ENCODE peak calls at places on chromosome 19, in four cellular contexts. T, Y, E and A are unnamed samples.

GRCh38 chr19:22260499-22260898 is 25.7 kb upstream of the ZNF729 start:
- DNase-seq in T (no peak), Y (no peak), E (no peak), A (no peak)

GRCh38 chr19:45136507-45137178 is 24.1 kb downstream of the NKPD1 start:
- DNase-seq in T (no peak), Y (no peak), E (no peak), A (peak; percentile 69)

GRCh38 chr19:45514376-45515051 is 7.2 kb downstream of the VASP start:
- DNase-seq in T (no peak), Y (no peak), E (no peak), A (no peak)

GRCh38 chr19:48873476-48874308 is 1.5 kb downstream of the PPP1R15A start:
- DNase-seq in T (no peak), Y (no peak), E (no peak), A (peak; percentile 76)

GRCh38 chr19:4645718-4646117 is 6.4 kb downstream of the TNFAIP8L1 start:
- DNase-seq in T (no peak), Y (no peak), E (no peak), A (peak; percentile 71)

GRCh38 chr19:8335343-8336071 is 7.6 kb downstream of the KANK3 start:
- DNase-seq in T (no peak), Y (peak; percentile 23), E (no peak), A (peak; percentile 84)

GRCh38 chr19:1149259-1150045 is 24.6 kb downstream of the SBNO2 start:
- DNase-seq in T (no peak), Y (no peak), E (no peak), A (no peak)

GRCh38 chr19:38710416-38710702 is 33.9 kb downstream of the CAPN12 start:
- DNase-seq in T (no peak), Y (no peak), E (no peak), A (peak; percentile 41)

GRCh38 chr19:40467007-40467565 is 285 bp downstream of the SPTBN4 start:
- DNase-seq in T (no peak), Y (no peak), E (no peak), A (peak; percentile 91)

GRCh38 chr19:33998739-33999345 is 173.5 kb upstream of the LSM14A start:
- DNase-seq in T (no peak), Y (no peak), E (no peak), A (no peak)